ENCODE peak calls at places on chromosomes 11 and 22, in four cellular contexts. One of them, this sample, is unnamed. For H3K36me3, the result is how much of the 10 kb centered on the place peaks cover.

GRCh38 chr11:2898366-2899079 is 12.9 kb upstream of the CDKN1C start:
- DNase-seq in colonic mucosa: peak
- DNase-seq in upper lobe of left lung: no peak
- DNase-seq in stomach: peak
- DNase-seq in this sample: peak

GRCh38 chr22:41516462-41516861 is 27.8 kb downstream of the POLR3H start:
- DNase-seq in colonic mucosa: no peak
- DNase-seq in stomach: no peak
- DNase-seq in upper lobe of left lung: no peak
- DNase-seq in this sample: no peak

GRCh38 chr11:13120691-13121090 is 111.6 kb downstream of the RASSF10 start:
- DNase-seq in colonic mucosa: no peak
- DNase-seq in stomach: no peak
- DNase-seq in upper lobe of left lung: no peak
- DNase-seq in this sample: no peak

GRCh38 chr11:113506893-113507292 is 31.7 kb upstream of the DRD2 start:
- DNase-seq in colonic mucosa: no peak
- DNase-seq in upper lobe of left lung: no peak
- DNase-seq in stomach: no peak
- DNase-seq in this sample: no peak

GRCh38 chr11:36105743-36106581 is 162.1 kb downstream of the LDLRAD3 start:
- DNase-seq in colonic mucosa: no peak
- DNase-seq in stomach: no peak
- DNase-seq in upper lobe of left lung: no peak
- DNase-seq in this sample: no peak

GRCh38 chr11:107857550-107858216 is 904 bp downstream of the SLC35F2 start:
- DNase-seq in stomach: no peak
- DNase-seq in colonic mucosa: peak
- DNase-seq in upper lobe of left lung: no peak
- DNase-seq in this sample: no peak

GRCh38 chr11:71252434-71252781 is at the start of gene SHANK2:
- DNase-seq in colonic mucosa: peak
- DNase-seq in stomach: peak
- DNase-seq in upper lobe of left lung: peak
- DNase-seq in this sample: no peak

GRCh38 chr22:23280356-23281052 is 100.2 kb downstream of the BCR start:
- DNase-seq in upper lobe of left lung: no peak
- DNase-seq in colonic mucosa: no peak
- DNase-seq in stomach: no peak
- DNase-seq in this sample: no peak

GRCh38 chr11:2995893-2996554 is 3.9 kb upstream of the NAP1L4 start:
- DNase-seq in stomach: peak
- DNase-seq in colonic mucosa: no peak
- DNase-seq in upper lobe of left lung: no peak
- DNase-seq in this sample: no peak

GRCh38 chr11:110433393-110434333 is 3.9 kb downstream of the FDX1 start:
- DNase-seq in stomach: no peak
- DNase-seq in colonic mucosa: no peak
- DNase-seq in upper lobe of left lung: no peak
- DNase-seq in this sample: no peak

GRCh38 chr11:125063429-125064043 is 431 bp downstream of the SLC37A2 start:
- DNase-seq in upper lobe of left lung: peak
- DNase-seq in stomach: peak
- DNase-seq in colonic mucosa: no peak
- DNase-seq in this sample: no peak

GRCh38 chr22:39475902-39476301 is 19.1 kb downstream of the MGAT3 start:
- DNase-seq in colonic mucosa: no peak
- DNase-seq in stomach: no peak
- DNase-seq in upper lobe of left lung: no peak
- DNase-seq in this sample: no peak

GRCh38 chr22:50189184-50189848 is 3.6 kb downstream of the TRABD start:
- DNase-seq in colonic mucosa: peak
- DNase-seq in stomach: peak
- DNase-seq in upper lobe of left lung: peak
- DNase-seq in this sample: no peak

GRCh38 chr22:50188356-50188755 is 2.6 kb downstream of the TRABD start:
- DNase-seq in upper lobe of left lung: peak
- DNase-seq in stomach: no peak
- DNase-seq in colonic mucosa: no peak
- DNase-seq in this sample: no peak

GRCh38 chr22:50190182-50190951 is 4.7 kb downstream of the TRABD start:
- DNase-seq in stomach: peak
- DNase-seq in upper lobe of left lung: peak
- DNase-seq in colonic mucosa: peak
- DNase-seq in this sample: peak

GRCh38 chr22:50191041-50191740 is 5.5 kb downstream of the TRABD start:
- DNase-seq in upper lobe of left lung: no peak
- DNase-seq in colonic mucosa: peak
- DNase-seq in stomach: peak
- DNase-seq in this sample: peak

GRCh38 chr22:50189849-50190181 is 4.1 kb downstream of the TRABD start:
- DNase-seq in colonic mucosa: peak
- DNase-seq in stomach: no peak
- DNase-seq in upper lobe of left lung: no peak
- DNase-seq in this sample: no peak
- H3K4me3 ChIP-seq in colonic mucosa: peak
- H3K4me3 ChIP-seq in stomach: peak
- H3K4me3 ChIP-seq in upper lobe of left lung: peak
- H3K4me3 ChIP-seq in this sample: peak

DNA sequence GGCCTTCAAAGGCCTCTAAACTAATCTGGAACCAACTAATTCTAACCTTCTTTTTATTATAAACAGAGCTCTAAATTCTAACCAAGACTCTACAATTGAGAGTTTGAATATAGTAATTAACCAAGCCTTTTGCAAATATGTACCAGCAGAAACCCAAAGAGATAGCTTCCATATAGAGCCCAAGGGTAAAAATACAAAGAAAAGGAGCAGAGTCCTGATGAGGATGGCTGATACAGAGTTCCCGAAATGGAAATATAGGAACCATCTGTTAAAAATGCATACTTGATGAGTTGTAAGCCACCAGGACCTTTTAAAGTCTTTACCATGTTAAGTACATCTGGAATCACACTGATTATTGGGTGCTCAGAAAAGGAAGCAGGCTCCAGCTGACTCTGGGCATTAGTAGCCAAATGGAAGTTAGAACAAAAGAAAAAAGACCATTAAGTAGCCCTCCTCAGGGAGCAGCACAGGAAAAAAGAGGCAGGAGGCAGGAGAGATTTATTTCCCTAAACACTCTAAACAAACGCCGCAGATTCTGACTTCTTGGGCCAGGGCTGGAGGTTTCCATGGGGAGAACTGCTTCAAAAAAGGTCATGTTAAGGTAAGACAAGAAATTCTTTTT is 463.1 kb upstream of the FAT3 start:
- DNase-seq in upper lobe of left lung: no peak
- DNase-seq in stomach: no peak
- DNase-seq in colonic mucosa: no peak
- DNase-seq in this sample: no peak
- H3K27ac ChIP-seq in upper lobe of left lung: no peak
- H3K27ac ChIP-seq in stomach: no peak
- H3K27ac ChIP-seq in colonic mucosa: no peak
- H3K27ac ChIP-seq in this sample: no peak

DNA sequence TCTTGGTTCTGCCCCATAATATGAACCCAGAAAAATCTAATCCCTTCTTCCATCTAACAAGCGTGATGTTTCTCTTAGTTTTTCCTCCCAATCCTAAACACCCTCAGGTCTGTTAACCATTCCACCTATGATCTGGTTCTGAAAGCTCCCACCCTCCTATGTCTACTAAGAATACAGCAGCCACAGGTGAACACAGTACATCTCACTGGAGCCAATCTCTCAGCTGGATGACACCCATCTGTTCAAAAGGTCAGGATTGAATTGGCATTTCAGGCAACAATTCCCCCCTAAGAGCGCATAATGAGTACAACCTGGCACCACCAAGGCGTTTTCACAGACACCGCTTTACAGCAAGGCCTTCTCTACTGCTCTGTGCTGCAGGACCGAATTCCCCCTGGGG is 19.0 kb upstream of the APOA1 start:
- DNase-seq in stomach: no peak
- DNase-seq in upper lobe of left lung: no peak
- DNase-seq in colonic mucosa: no peak
- DNase-seq in this sample: no peak
- H3K36me3 ChIP-seq in stomach: under half
- H3K36me3 ChIP-seq in upper lobe of left lung: under half
- H3K36me3 ChIP-seq in colonic mucosa: under half
- H3K36me3 ChIP-seq in this sample: under half

GRCh38 chr11:92511522-92512203 is 287.0 kb downstream of the FAT3 start:
- DNase-seq in upper lobe of left lung: no peak
- DNase-seq in stomach: no peak
- DNase-seq in colonic mucosa: no peak
- DNase-seq in this sample: no peak
- H3K4me3 ChIP-seq in upper lobe of left lung: no peak
- H3K4me3 ChIP-seq in stomach: no peak
- H3K4me3 ChIP-seq in colonic mucosa: no peak
- H3K4me3 ChIP-seq in this sample: no peak

GRCh38 chr11:66915046-66915832 is 42.9 kb downstream of the PC start:
- DNase-seq in colonic mucosa: no peak
- DNase-seq in upper lobe of left lung: peak
- DNase-seq in stomach: no peak
- DNase-seq in this sample: no peak

GRCh38 chr11:66919938-66920337 is 38.2 kb downstream of the PC start:
- DNase-seq in upper lobe of left lung: no peak
- DNase-seq in colonic mucosa: no peak
- DNase-seq in stomach: no peak
- DNase-seq in this sample: no peak

GRCh38 chr11:66920978-66921784 is 37.0 kb downstream of the PC start:
- DNase-seq in upper lobe of left lung: no peak
- DNase-seq in stomach: no peak
- DNase-seq in colonic mucosa: no peak
- DNase-seq in this sample: no peak

GRCh38 chr11:66915866-66916265 is 42.3 kb downstream of the PC start:
- DNase-seq in colonic mucosa: peak
- DNase-seq in stomach: no peak
- DNase-seq in upper lobe of left lung: no peak
- DNase-seq in this sample: no peak

DNA sequence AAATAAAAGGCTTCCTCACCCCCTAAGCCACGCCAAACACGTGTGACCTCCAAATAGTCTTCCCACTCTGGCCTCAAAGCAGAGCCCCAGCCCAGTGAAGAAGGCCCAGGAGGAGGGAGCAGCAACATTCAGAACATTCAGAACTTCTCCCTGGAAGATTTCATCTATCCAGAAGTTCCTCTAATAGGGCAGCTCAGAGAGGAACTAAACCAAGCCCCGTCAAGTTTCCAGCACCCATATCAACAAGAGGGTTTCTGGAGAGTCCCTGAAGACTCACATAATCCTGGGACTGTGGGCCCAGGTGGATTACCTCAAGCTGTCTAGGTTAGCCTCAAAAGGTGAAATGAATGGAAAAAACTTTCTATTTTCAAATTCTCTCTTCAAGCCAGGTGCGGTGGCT is 39.4 kb downstream of the PC start:
- DNase-seq in upper lobe of left lung: no peak
- DNase-seq in stomach: no peak
- DNase-seq in colonic mucosa: no peak
- DNase-seq in this sample: no peak
- H3K27ac ChIP-seq in upper lobe of left lung: no peak
- H3K27ac ChIP-seq in stomach: no peak
- H3K27ac ChIP-seq in colonic mucosa: no peak
- H3K27ac ChIP-seq in this sample: no peak